ENCODE peak calls at places on chromosome 3, in five cellular contexts. One of them, this sample, is unnamed.

GRCh38 chr3:185549111-185549510 is 3.3 kb downstream of the LIPH start:
- DNase-seq in GM12878: no peak
- DNase-seq in H1: no peak
- DNase-seq in HepG2: no peak
- DNase-seq in K562: no peak
- DNase-seq in this sample: no peak

GRCh38 chr3:45441570-45442313 is 53.4 kb downstream of the LARS2 start:
- DNase-seq in GM12878: no peak
- DNase-seq in H1: no peak
- DNase-seq in HepG2: no peak
- DNase-seq in K562: no peak
- DNase-seq in this sample: no peak

GRCh38 chr3:140767536-140767935 is 89.7 kb downstream of the TRIM42 start:
- DNase-seq in GM12878: no peak
- DNase-seq in H1: no peak
- DNase-seq in HepG2: no peak
- DNase-seq in K562: no peak
- DNase-seq in this sample: no peak

GRCh38 chr3:146326875-146327543 is 76.1 kb upstream of the PLSCR4 start:
- DNase-seq in GM12878: no peak
- DNase-seq in H1: no peak
- DNase-seq in HepG2: peak
- DNase-seq in K562: no peak
- DNase-seq in this sample: peak

GRCh38 chr3:194215392-194215791 is 79.4 kb downstream of the HES1 start:
- DNase-seq in GM12878: no peak
- DNase-seq in H1: no peak
- DNase-seq in HepG2: no peak
- DNase-seq in K562: no peak
- DNase-seq in this sample: no peak

GRCh38 chr3:32969656-32970055 is 18.2 kb downstream of the CCR4 start:
- DNase-seq in GM12878: no peak
- DNase-seq in H1: no peak
- DNase-seq in HepG2: peak
- DNase-seq in K562: no peak
- DNase-seq in this sample: no peak

GRCh38 chr3:183481582-183481981 is 53.2 kb upstream of the MCF2L2 start:
- DNase-seq in GM12878: no peak
- DNase-seq in H1: peak
- DNase-seq in HepG2: no peak
- DNase-seq in K562: no peak
- DNase-seq in this sample: no peak

GRCh38 chr3:119257654-119258410 is 17.2 kb upstream of the B4GALT4 start:
- DNase-seq in GM12878: no peak
- DNase-seq in H1: no peak
- DNase-seq in HepG2: no peak
- DNase-seq in K562: no peak
- DNase-seq in this sample: no peak

GRCh38 chr3:95148107-95148506 is 1085.2 kb downstream of the NSUN3 start:
- DNase-seq in GM12878: no peak
- DNase-seq in H1: no peak
- DNase-seq in HepG2: no peak
- DNase-seq in K562: no peak
- DNase-seq in this sample: no peak

GRCh38 chr3:87236093-87236492 is 9.0 kb downstream of the CHMP2B start:
- DNase-seq in GM12878: no peak
- DNase-seq in H1: no peak
- DNase-seq in HepG2: no peak
- DNase-seq in K562: no peak
- DNase-seq in this sample: no peak

GRCh38 chr3:63047068-63047467 is 171.9 kb upstream of the CADPS start:
- DNase-seq in GM12878: no peak
- DNase-seq in H1: no peak
- DNase-seq in HepG2: no peak
- DNase-seq in K562: no peak
- DNase-seq in this sample: no peak

GRCh38 chr3:51002495-51002894 is 327.8 kb downstream of the DOCK3 start:
- DNase-seq in GM12878: no peak
- DNase-seq in H1: no peak
- DNase-seq in HepG2: peak
- DNase-seq in K562: no peak
- DNase-seq in this sample: no peak

GRCh38 chr3:9902372-9903237 is at the start of gene IL17RE:
- DNase-seq in GM12878: no peak
- DNase-seq in H1: peak
- DNase-seq in HepG2: peak
- DNase-seq in K562: peak
- DNase-seq in this sample: no peak

GRCh38 chr3:155241559-155241958 is 51.9 kb downstream of the STRIT1 start:
- DNase-seq in GM12878: no peak
- DNase-seq in H1: no peak
- DNase-seq in HepG2: no peak
- DNase-seq in K562: no peak
- DNase-seq in this sample: peak

DNA sequence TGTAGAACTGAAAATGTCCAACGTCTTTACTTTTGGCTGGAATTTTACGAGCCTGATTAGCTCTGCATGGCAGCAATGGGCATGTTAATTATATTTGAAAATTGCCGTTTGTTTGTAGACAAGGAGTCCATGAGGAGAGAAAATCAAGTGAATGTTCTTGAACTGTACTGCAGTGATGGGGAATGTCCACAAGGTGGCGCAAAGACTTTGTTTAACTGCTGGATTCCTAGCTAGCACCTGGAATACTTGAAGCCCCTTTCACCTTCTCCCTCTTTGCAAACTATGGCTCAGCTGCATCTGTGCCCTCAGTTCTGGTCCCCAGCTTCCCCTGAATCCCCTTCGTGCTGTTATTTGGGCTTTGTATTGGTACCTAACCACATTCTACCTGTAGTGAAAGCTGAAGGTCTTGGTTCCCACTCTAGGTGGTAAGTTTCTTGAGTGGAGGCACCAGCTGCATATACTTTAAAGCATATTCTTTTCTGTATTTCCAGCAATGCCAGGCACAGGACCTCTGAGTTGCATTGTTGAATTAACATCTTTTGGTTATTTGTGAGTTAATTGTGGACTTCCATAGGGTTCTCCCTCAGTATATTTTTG is 25.3 kb downstream of the EXOG start:
- DNase-seq in GM12878: peak
- DNase-seq in H1: peak
- DNase-seq in HepG2: peak
- DNase-seq in K562: peak
- DNase-seq in this sample: peak
- TF ChIP-seq GABPA in GM12878: no peak
- TF ChIP-seq GABPA in H1: no peak
- TF ChIP-seq GABPA in HepG2: no peak
- TF ChIP-seq GABPA in K562: no peak
- TF ChIP-seq GABPA in this sample: no peak

GRCh38 chr3:15452156-15452555 is 24.8 kb downstream of the EAF1 start:
- DNase-seq in GM12878: no peak
- DNase-seq in H1: no peak
- DNase-seq in HepG2: no peak
- DNase-seq in K562: no peak
- DNase-seq in this sample: no peak

GRCh38 chr3:15452961-15453360 is 25.6 kb downstream of the EAF1 start:
- DNase-seq in GM12878: no peak
- DNase-seq in H1: no peak
- DNase-seq in HepG2: no peak
- DNase-seq in K562: no peak
- DNase-seq in this sample: no peak

GRCh38 chr3:15450611-15451467 is 23.4 kb downstream of the EAF1 start:
- DNase-seq in GM12878: no peak
- DNase-seq in H1: no peak
- DNase-seq in HepG2: no peak
- DNase-seq in K562: no peak
- DNase-seq in this sample: no peak

GRCh38 chr3:15451468-15452113 is 24.2 kb downstream of the EAF1 start:
- DNase-seq in GM12878: no peak
- DNase-seq in H1: no peak
- DNase-seq in HepG2: no peak
- DNase-seq in K562: no peak
- DNase-seq in this sample: no peak

DNA sequence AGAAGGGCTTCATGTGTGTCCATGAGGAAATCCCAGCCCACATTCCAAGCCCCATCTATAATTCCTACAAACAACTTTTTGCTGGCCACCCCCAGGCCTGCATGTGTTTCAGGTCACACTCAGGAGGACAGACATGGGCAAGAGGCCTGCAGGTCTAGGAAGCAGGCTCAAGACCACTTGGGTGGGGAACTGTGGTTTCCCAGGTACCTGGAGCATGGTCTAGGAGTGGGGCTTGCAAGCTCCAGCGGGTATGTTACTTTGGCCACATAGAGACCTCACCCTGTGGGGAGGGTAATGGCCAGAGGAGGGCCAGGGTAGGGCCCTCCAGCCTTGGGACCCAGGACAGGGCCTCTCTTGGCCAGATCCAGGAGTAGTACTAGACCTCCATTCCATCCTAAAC is 22.1 kb downstream of the EAF1 start:
- DNase-seq in GM12878: no peak
- DNase-seq in H1: no peak
- DNase-seq in HepG2: no peak
- DNase-seq in K562: no peak
- DNase-seq in this sample: no peak
- TF ChIP-seq YY1 in GM12878: no peak
- TF ChIP-seq YY1 in H1: no peak
- TF ChIP-seq YY1 in HepG2: no peak
- TF ChIP-seq YY1 in K562: no peak
- TF ChIP-seq YY1 in this sample: no peak

GRCh38 chr3:36063992-36064391 is 316.3 kb upstream of the STAC start:
- DNase-seq in GM12878: no peak
- DNase-seq in H1: no peak
- DNase-seq in HepG2: no peak
- DNase-seq in K562: no peak
- DNase-seq in this sample: no peak

GRCh38 chr3:36058404-36059035 is 321.8 kb upstream of the STAC start:
- DNase-seq in GM12878: no peak
- DNase-seq in H1: no peak
- DNase-seq in HepG2: no peak
- DNase-seq in K562: no peak
- DNase-seq in this sample: no peak

GRCh38 chr3:36065321-36065720 is 315.0 kb upstream of the STAC start:
- DNase-seq in GM12878: no peak
- DNase-seq in H1: no peak
- DNase-seq in HepG2: no peak
- DNase-seq in K562: no peak
- DNase-seq in this sample: no peak

DNA sequence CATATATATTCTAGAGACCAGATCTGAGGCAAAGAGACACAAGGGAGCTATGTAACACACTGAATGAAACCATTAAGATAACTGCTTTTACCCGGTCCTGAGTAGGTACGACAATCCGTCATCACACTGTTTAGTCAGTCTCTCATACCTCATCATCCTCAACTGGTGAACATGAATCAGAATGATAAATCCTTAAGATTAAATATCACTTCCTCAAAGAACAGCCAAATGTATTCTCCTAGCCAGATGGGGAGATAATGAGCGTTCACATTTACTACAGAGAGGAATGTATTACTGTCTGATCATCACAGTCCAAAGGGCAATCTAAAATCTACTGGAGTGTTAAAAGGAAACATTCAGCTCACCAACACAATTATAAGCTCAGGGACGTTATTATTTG is 319.4 kb upstream of the STAC start:
- DNase-seq in GM12878: no peak
- DNase-seq in H1: no peak
- DNase-seq in HepG2: no peak
- DNase-seq in K562: no peak
- DNase-seq in this sample: no peak
- TF ChIP-seq GABPA in GM12878: no peak
- TF ChIP-seq GABPA in H1: no peak
- TF ChIP-seq GABPA in HepG2: no peak
- TF ChIP-seq GABPA in K562: no peak
- TF ChIP-seq GABPA in this sample: no peak

DNA sequence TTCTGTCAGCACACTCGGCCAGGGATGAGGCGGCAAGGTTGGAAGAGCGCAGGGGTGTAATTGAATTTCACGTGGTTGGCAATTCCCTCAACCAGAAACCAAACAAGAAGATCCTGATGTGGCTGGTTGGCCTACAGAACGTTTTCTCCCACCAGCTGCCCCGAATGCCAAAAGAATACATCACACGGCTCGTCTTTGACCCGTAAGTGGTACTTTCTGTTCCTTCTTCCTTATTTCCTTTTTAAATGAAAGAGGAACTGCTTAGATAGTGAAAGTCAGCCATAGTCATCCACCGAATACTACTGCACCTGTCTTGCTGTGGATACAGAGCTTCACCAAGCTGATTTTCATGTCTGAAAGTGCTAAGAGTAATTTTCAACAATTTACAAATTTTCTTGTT is 60.1 kb downstream of the SGO1 start:
- DNase-seq in GM12878: peak
- DNase-seq in H1: no peak
- DNase-seq in HepG2: no peak
- DNase-seq in K562: no peak
- DNase-seq in this sample: no peak
- TF ChIP-seq YY1 in GM12878: peak
- TF ChIP-seq YY1 in H1: no peak
- TF ChIP-seq YY1 in HepG2: no peak
- TF ChIP-seq YY1 in K562: no peak
- TF ChIP-seq YY1 in this sample: no peak

GRCh38 chr3:150127011-150127490 is 156.4 kb upstream of the PFN2 start:
- DNase-seq in GM12878: no peak
- DNase-seq in H1: no peak
- DNase-seq in HepG2: no peak
- DNase-seq in K562: no peak
- DNase-seq in this sample: no peak
- TF ChIP-seq GABPA in GM12878: no peak
- TF ChIP-seq GABPA in H1: no peak
- TF ChIP-seq GABPA in HepG2: no peak
- TF ChIP-seq GABPA in K562: no peak
- TF ChIP-seq GABPA in this sample: no peak

DNA sequence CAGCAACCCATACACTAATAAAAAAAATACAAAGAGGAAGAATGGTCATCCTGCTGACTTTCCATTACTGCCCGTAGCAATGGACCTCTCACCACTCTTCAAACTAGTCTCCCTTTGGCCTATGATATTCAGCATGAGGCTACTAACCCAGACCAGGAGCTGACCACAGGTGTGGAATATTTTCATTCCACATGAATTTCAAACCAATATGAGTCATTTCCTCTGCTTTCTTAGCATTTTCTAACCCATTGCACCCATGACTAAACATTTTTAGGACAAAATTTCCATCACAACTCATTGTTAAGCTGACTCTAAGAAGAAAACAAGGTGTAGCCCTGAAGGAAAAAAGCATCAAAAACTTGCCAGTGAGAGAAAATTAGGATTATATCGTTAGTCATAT is 34.0 kb upstream of the ZPLD1 start:
- DNase-seq in GM12878: no peak
- DNase-seq in H1: no peak
- DNase-seq in HepG2: no peak
- DNase-seq in K562: no peak
- DNase-seq in this sample: no peak
- TF ChIP-seq YY1 in GM12878: no peak
- TF ChIP-seq YY1 in H1: no peak
- TF ChIP-seq YY1 in HepG2: no peak
- TF ChIP-seq YY1 in K562: no peak
- TF ChIP-seq YY1 in this sample: no peak

GRCh38 chr3:100523050-100523760 is 30.8 kb downstream of the TMEM45A start:
- DNase-seq in GM12878: no peak
- DNase-seq in H1: no peak
- DNase-seq in HepG2: no peak
- DNase-seq in K562: no peak
- DNase-seq in this sample: no peak
- TF ChIP-seq GABPA in GM12878: no peak
- TF ChIP-seq GABPA in H1: no peak
- TF ChIP-seq GABPA in HepG2: no peak
- TF ChIP-seq GABPA in K562: no peak
- TF ChIP-seq GABPA in this sample: no peak